ENCODE peak calls at places on chromosomes 5 and 9, in six cellular contexts. P is PC-3, V is A549, Z is heart right ventricle, A is hepatocyte, U is aorta. K is an unnamed sample.

GRCh38 chr5:28750236-28750635 is 1711.8 kb upstream of the CDH9 start:
- DNase-seq in P (no peak), V (no peak), Z (no peak), A (no peak), U (no peak), K (no peak)

GRCh38 chr5:133347039-133347438 is 265.3 kb downstream of the FSTL4 start:
- DNase-seq in P (no peak), V (peak; percentile 43), Z (no peak), A (no peak), U (no peak), K (no peak)

GRCh38 chr9:79233542-79233941 is 338.2 kb upstream of the TLE4 start:
- DNase-seq in P (peak; percentile 50), V (peak; percentile 33), Z (no peak), A (peak; percentile 32), U (no peak), K (no peak)

GRCh38 chr5:143433680-143434079 is 30.2 kb upstream of the NR3C1 start:
- DNase-seq in P (no peak), V (no peak), Z (no peak), A (no peak), U (no peak), K (no peak)

GRCh38 chr9:68705636-68706578 is 867 bp downstream of the PIP5K1B start:
- DNase-seq in P (no peak), V (no peak), Z (peak; percentile 36), A (peak; percentile 12), U (peak; percentile 78), K (no peak)

GRCh38 chr9:85212887-85213286 is 528.9 kb downstream of the AGTPBP1 start:
- DNase-seq in P (no peak), V (no peak), Z (no peak), A (no peak), U (no peak), K (peak; percentile 92)

GRCh38 chr5:126594077-126594476 is 942 bp downstream of the ALDH7A1 start:
- DNase-seq in P (peak; percentile 20), V (no peak), Z (no peak), A (peak; percentile 16), U (no peak), K (peak; percentile 46)

GRCh38 chr9:113436753-113437515 is 26.4 kb downstream of the C9orf43 start:
- DNase-seq in P (no peak), V (peak; percentile 29), Z (no peak), A (no peak), U (no peak), K (no peak)

GRCh38 chr9:126480810-126481209 is 132.9 kb upstream of the LMX1B start:
- DNase-seq in P (no peak), V (no peak), Z (no peak), A (no peak), U (no peak), K (no peak)

GRCh38 chr5:15682122-15682521 is 182.1 kb downstream of the FBXL7 start:
- DNase-seq in P (no peak), V (no peak), Z (no peak), A (no peak), U (no peak), K (no peak)

GRCh38 chr5:82352146-82352791 is 74.1 kb upstream of the RPS23 start:
- DNase-seq in P (peak; percentile 66), V (no peak), Z (no peak), A (no peak), U (no peak), K (peak; percentile 40)

GRCh38 chr9:137379761-137380161 is 43.2 kb downstream of the EXD3 start:
- DNase-seq in P (no peak), V (no peak), Z (no peak), A (no peak), U (peak; percentile 53), K (no peak)

GRCh38 chr9:98873535-98874432 is 66.3 kb downstream of the GALNT12 start:
- DNase-seq in P (peak; percentile 62), V (no peak), Z (no peak), A (no peak), U (peak; percentile 84), K (no peak)

GRCh38 chr9:97468658-97469448 is 32.6 kb upstream of the TMOD1 start:
- DNase-seq in P (peak; percentile 60), V (peak; percentile 46), Z (peak; percentile 85), A (peak; percentile 72), U (peak; percentile 88), K (no peak)

GRCh38 chr9:121567142-121568100 is 67.8 kb upstream of the GGTA1 start:
- DNase-seq in P (no peak), V (no peak), Z (no peak), A (no peak), U (no peak), K (no peak)

GRCh38 chr9:131330814-131331600 is 41.5 kb downstream of the PLPP7 start:
- DNase-seq in P (no peak), V (no peak), Z (peak; percentile 60), A (no peak), U (peak; percentile 42), K (no peak)

GRCh38 chr5:63963080-63963735 is 963 bp upstream of the HTR1A start:
- DNase-seq in P (peak; percentile 74), V (peak; percentile 68), Z (peak; percentile 48), A (peak; percentile 90), U (no peak), K (no peak)

GRCh38 chr9:119185298-119185697 is 183.9 kb downstream of the BRINP1 start:
- DNase-seq in P (no peak), V (no peak), Z (no peak), A (no peak), U (no peak), K (no peak)

GRCh38 chr9:18359335-18359734 is 114.6 kb upstream of the ADAMTSL1 start:
- DNase-seq in P (peak; percentile 35), V (no peak), Z (no peak), A (no peak), U (no peak), K (no peak)

GRCh38 chr5:174547814-174548213 is 176.6 kb upstream of the MSX2 start:
- DNase-seq in P (no peak), V (no peak), Z (no peak), A (no peak), U (no peak), K (no peak)

GRCh38 chr5:174549254-174549653 is 175.1 kb upstream of the MSX2 start:
- DNase-seq in P (no peak), V (no peak), Z (no peak), A (no peak), U (peak; percentile 89), K (no peak)

GRCh38 chr5:174542037-174542436 is 182.3 kb upstream of the MSX2 start:
- DNase-seq in P (no peak), V (no peak), Z (no peak), A (no peak), U (no peak), K (no peak)

GRCh38 chr5:174542466-174542865 is 181.9 kb upstream of the MSX2 start:
- DNase-seq in P (no peak), V (no peak), Z (no peak), A (peak; percentile 52), U (no peak), K (no peak)

DNA sequence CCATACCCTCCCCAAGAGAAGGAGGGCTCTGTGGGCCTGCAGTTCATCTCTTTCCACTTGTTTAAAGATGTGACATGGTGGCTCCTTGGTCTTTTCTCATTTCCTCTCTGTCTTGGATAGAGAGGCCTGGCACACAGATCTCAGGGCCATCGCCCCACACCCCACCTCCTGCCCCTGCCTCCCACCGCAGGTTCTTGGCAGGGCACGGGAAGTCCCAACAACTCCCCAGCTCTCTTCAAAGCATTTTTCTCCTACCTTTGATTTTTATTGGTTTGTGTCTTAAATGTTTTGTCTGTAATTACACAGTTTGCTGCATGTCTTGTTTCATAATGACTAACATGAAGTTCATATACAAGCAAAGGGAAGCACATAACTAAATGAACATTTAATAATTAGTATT is 178.5 kb upstream of the MSX2 start:
- DNase-seq in P (no peak), V (no peak), Z (no peak), A (no peak), U (no peak), K (no peak)
- H3K27ac ChIP-seq in P (no peak overlapping the region), V (no peak overlapping the region), Z (no peak overlapping the region), A (no peak overlapping the region), U (no peak overlapping the region), K (no peak overlapping the region)

DNA sequence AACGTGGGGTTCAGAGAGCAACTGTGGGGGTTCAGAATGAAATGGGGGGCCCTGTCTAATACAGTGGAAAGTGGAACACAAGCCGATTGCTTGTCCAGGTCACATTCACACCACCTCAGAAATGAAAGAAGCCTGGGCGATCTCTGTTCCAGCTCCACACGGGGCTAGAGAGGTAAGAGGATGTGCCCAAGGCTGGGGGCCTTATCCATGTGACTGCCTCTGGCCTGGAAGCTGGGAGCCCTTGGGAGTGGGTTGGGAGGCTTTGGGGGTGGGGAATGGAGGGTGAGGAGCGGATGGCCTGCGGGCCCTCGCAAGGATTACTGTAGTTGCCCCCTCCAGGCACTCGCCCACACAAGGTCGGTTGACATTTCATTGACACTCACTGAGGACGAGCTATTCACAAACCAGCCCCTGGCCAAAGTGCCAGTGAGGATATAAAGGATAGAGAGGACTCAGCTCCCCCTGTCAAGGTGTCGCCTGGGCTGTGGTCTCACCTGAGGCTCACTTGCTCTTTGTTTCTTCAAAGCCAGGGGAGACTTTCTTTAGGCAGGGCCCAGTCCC is 86.7 kb downstream of the LIFR start:
- DNase-seq in P (no peak), V (no peak), Z (no peak), A (no peak), U (peak; percentile 47), K (no peak)
- H3K27ac ChIP-seq in P (no peak overlapping the region), V (no peak overlapping the region), Z (no peak overlapping the region), A (peak overlapping the region; percentile 73), U (peak overlapping the region; percentile 95), K (no peak overlapping the region)

DNA sequence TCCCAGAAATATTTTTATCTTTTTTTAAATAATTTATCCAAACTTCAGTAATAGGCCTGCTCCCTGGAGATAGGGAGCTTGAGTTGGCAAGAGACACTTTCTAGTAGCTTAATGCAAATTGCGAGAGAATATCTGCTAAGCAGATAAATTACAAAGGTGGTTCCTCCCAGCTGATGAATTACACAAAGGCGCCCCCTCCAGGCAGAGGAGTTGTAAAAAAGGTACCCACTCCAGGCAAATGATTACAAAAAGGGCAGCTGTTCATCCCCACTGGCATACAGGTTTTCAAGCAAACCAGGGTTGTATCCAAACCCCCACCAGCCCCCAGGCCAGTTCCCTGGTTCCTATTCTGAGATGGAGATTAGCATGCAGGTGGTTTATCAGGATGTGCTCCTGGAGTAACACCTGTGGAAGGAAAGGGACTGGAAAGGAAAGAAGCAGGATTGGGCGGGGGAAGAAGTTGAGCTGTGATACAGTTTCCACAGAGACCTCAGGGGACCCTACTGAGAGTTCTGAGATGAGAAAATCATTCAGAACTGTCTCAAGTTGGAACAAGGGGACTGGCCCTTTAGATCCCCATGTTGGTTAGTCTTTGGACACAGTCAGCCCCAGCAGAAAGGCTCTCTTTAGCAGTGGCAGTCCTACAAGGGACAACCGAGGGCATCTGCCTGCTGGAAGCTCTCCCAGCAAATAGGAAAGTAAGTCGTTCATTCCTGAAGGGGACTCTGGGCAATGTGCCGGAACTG is 25.5 kb downstream of the ESM1 start:
- DNase-seq in P (peak; percentile 3), V (no peak), Z (no peak), A (no peak), U (no peak), K (no peak)
- H3K27ac ChIP-seq in P (no peak overlapping the region), V (no peak overlapping the region), Z (no peak overlapping the region), A (no peak overlapping the region), U (no peak overlapping the region), K (no peak overlapping the region)

DNA sequence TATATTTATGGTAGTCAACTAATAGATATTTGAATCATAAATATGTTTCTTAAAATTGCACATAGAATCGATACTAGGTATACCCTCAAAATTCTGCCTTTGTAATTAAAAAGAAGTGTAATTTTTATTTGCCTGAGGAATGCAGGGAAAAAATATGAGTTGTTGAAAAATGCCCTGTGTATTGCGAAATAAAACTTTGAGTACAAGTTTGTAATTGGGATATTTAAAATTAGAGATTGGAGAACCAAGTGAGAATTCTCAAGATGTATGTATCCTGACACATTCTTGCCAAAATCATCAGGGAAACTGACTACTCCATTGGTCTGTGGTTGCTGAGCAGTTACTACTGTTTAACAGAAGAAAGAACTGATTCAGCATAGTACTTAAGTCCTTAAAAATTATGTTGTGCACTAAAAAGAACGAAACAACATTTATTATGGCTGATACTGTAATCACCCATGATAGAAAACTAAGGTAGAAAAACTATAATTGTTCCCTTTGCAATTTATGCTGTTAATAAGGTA is 36.0 kb downstream of the ST8SIA4 start:
- DNase-seq in P (no peak), V (no peak), Z (no peak), A (no peak), U (no peak), K (no peak)
- H3K27ac ChIP-seq in P (no peak overlapping the region), V (no peak overlapping the region), Z (no peak overlapping the region), A (no peak overlapping the region), U (no peak overlapping the region), K (no peak overlapping the region)

K was measured in epithelial cell of prostate.